ENCODE peak calls at places on chromosomes 6 and 20, in eight cellular contexts. D, F, P, K, L, T, Y and V are unnamed samples.

GRCh38 chr20:46438156-46438750 is 31.8 kb upstream of the ELMO2 start:
- DNase-seq in D (no peak), F (peak; percentile 81), P (peak; percentile 49), K (peak; percentile 5), L (no peak), T (peak; percentile 6), Y (no peak), V (peak; percentile 36)

GRCh38 chr6:136112262-136112661 is 137.8 kb downstream of the MTFR2 start:
- DNase-seq in D (no peak), F (no peak), P (no peak), K (no peak), L (no peak), T (no peak), Y (no peak), V (no peak)

GRCh38 chr6:26044140-26045045 is 42.8 kb upstream of the HFE start:
- DNase-seq in D (peak; percentile 28), F (no peak), P (no peak), K (no peak), L (peak; percentile 54), T (peak; percentile 79), Y (peak; percentile 44), V (peak; percentile 71)

GRCh38 chr6:28218312-28219248 is 6.5 kb upstream of the ZSCAN9 start:
- DNase-seq in D (no peak), F (peak; percentile 74), P (peak; percentile 83), K (no peak), L (peak; percentile 81), T (peak; percentile 35), Y (peak; percentile 85), V (no peak)

GRCh38 chr6:127420558-127420957 is 38.6 kb downstream of the KIAA0408 start:
- DNase-seq in D (peak; percentile 23), F (peak; percentile 75), P (peak; percentile 56), K (peak; percentile 73), L (peak; percentile 89), T (peak; percentile 91), Y (no peak), V (peak; percentile 42)

GRCh38 chr6:20350215-20350614 is 51.5 kb upstream of the E2F3 start:
- DNase-seq in D (no peak), F (no peak), P (no peak), K (peak; percentile 8), L (no peak), T (no peak), Y (no peak), V (no peak)

GRCh38 chr6:1797801-1798200 is 188.1 kb downstream of the FOXC1 start:
- DNase-seq in D (no peak), F (no peak), P (no peak), K (no peak), L (no peak), T (no peak), Y (no peak), V (no peak)

GRCh38 chr20:50519036-50519780 is 9.0 kb downstream of the PTPN1 start:
- DNase-seq in D (no peak), F (no peak), P (no peak), K (no peak), L (no peak), T (peak; percentile 60), Y (no peak), V (no peak)

GRCh38 chr6:39218868-39219567 is 10.3 kb downstream of the KCNK5 start:
- DNase-seq in D (no peak), F (no peak), P (no peak), K (no peak), L (peak; percentile 32), T (peak; percentile 61), Y (no peak), V (peak; percentile 24)

GRCh38 chr6:131831392-131831791 is 23.6 kb downstream of the ENPP1 start:
- DNase-seq in D (no peak), F (no peak), P (no peak), K (no peak), L (no peak), T (no peak), Y (no peak), V (no peak)

GRCh38 chr20:2799688-2800589 is 488 bp downstream of the CPXM1 start:
- DNase-seq in D (no peak), F (peak; percentile 46), P (no peak), K (no peak), L (no peak), T (no peak), Y (no peak), V (no peak)